ENCODE peak calls at places on chromosomes 11 and 22, in ten cellular contexts. R is fibroblast of lung, Z is neural progenitor cell, I is HCT116, T is PC-9, B is K562, Y is mammary epithelial cell, D is GM23248, G is PC-3, E is H1. K is an unnamed sample. For H3K4me1 and H3K9me3, the result is how much of the 10 kb centered on the place peaks cover.

GRCh38 chr11:10688401-10688800 is 5.2 kb downstream of the IRAG1 start:
- DNase-seq in R (no peak), Z (no peak), I (peak), T (no peak), B (peak), Y (peak), D (no peak), G (peak), E (no peak), K (no peak)

GRCh38 chr11:43687120-43687791 is 6.7 kb downstream of the HSD17B12 start:
- DNase-seq in R (peak), Z (no peak), I (no peak), T (no peak), B (no peak), Y (peak), D (peak), G (peak), E (no peak), K (no peak)

GRCh38 chr11:73520358-73521061 is 77.4 kb downstream of the FAM168A start:
- DNase-seq in R (peak), Z (no peak), I (no peak), T (no peak), B (no peak), Y (no peak), D (no peak), G (no peak), E (no peak), K (peak)

GRCh38 chr11:69040581-69041260 is 8.0 kb upstream of the TPCN2 start:
- DNase-seq in R (peak), Z (no peak), I (no peak), T (no peak), B (peak), Y (no peak), D (peak), G (no peak), E (no peak), K (peak)

GRCh38 chr11:10564692-10565318 is 3.7 kb downstream of the LYVE1 start:
- DNase-seq in R (peak), Z (no peak), I (no peak), T (no peak), B (peak), Y (no peak), D (peak), G (peak), E (no peak), K (peak)

GRCh38 chr22:18108187-18108586 is 2.4 kb upstream of the TUBA8 start:
- DNase-seq in R (no peak), Z (no peak), I (no peak), T (no peak), B (no peak), Y (no peak), D (no peak), G (no peak), E (no peak), K (no peak)

GRCh38 chr11:8693010-8693551 is 10.5 kb downstream of the RPL27A start:
- DNase-seq in R (no peak), Z (no peak), I (no peak), T (no peak), B (no peak), Y (no peak), D (peak), G (no peak), E (no peak), K (no peak)

GRCh38 chr11:9825315-9825714 is 161.4 kb downstream of the SWAP70 start:
- DNase-seq in R (peak), Z (no peak), I (no peak), T (no peak), B (no peak), Y (peak), D (peak), G (peak), E (no peak), K (no peak)

GRCh38 chr11:118238947-118239346 is 13.2 kb downstream of the MPZL3 start:
- DNase-seq in R (no peak), Z (no peak), I (no peak), T (no peak), B (no peak), Y (no peak), D (no peak), G (no peak), E (no peak), K (no peak)

GRCh38 chr11:64753380-64754123 is 6.2 kb downstream of the PYGM start:
- DNase-seq in R (no peak), Z (no peak), I (no peak), T (no peak), B (peak), Y (no peak), D (no peak), G (no peak), E (no peak), K (no peak)

GRCh38 chr11:118200901-118201680 is 23.7 kb downstream of the JAML start:
- DNase-seq in R (no peak), Z (no peak), I (no peak), T (no peak), B (no peak), Y (no peak), D (no peak), G (no peak), E (no peak), K (no peak)

GRCh38 chr22:17910561-17911311 is 113.6 kb downstream of the MICAL3 start:
- DNase-seq in R (peak), Z (peak), I (no peak), T (no peak), B (peak), Y (peak), D (peak), G (peak), E (no peak), K (peak)

GRCh38 chr11:70116386-70117077 is 38.4 kb downstream of the ANO1 start:
- DNase-seq in R (no peak), Z (no peak), I (no peak), T (no peak), B (no peak), Y (no peak), D (no peak), G (no peak), E (no peak), K (no peak)

GRCh38 chr11:35641206-35641885 is 21.2 kb upstream of the TRIM44 start:
- DNase-seq in R (no peak), Z (peak), I (no peak), T (no peak), B (no peak), Y (no peak), D (no peak), G (peak), E (no peak), K (peak)

GRCh38 chr11:68092411-68092810 is 28.8 kb downstream of the CHKA start:
- DNase-seq in R (no peak), Z (no peak), I (no peak), T (no peak), B (no peak), Y (no peak), D (no peak), G (no peak), E (no peak), K (no peak)

GRCh38 chr22:29031236-29031982 is 30.2 kb downstream of the C22orf31 start:
- DNase-seq in R (peak), Z (peak), I (peak), T (peak), B (peak), Y (peak), D (peak), G (peak), E (peak), K (peak)

GRCh38 chr11:73141031-73141308 is 1.1 kb downstream of the FCHSD2 start:
- DNase-seq in R (no peak), Z (no peak), I (no peak), T (no peak), B (peak), Y (peak), D (peak), G (peak), E (no peak), K (no peak)

GRCh38 chr11:30143098-30143705 is 87.6 kb upstream of the FSHB start:
- DNase-seq in R (peak), Z (peak), I (peak), T (peak), B (peak), Y (peak), D (peak), G (peak), E (no peak), K (peak)

GRCh38 chr11:43010042-43010441 is 301.8 kb upstream of the API5 start:
- DNase-seq in R (no peak), Z (no peak), I (no peak), T (no peak), B (no peak), Y (no peak), D (no peak), G (no peak), E (no peak), K (peak)

GRCh38 chr11:114172871-114173444 is 113.4 kb downstream of the ZBTB16 start:
- DNase-seq in R (no peak), Z (no peak), I (no peak), T (no peak), B (no peak), Y (no peak), D (no peak), G (no peak), E (no peak), K (peak)

GRCh38 chr22:36201630-36202312 is at the start of gene APOL4:
- DNase-seq in R (peak), Z (no peak), I (no peak), T (no peak), B (peak), Y (no peak), D (peak), G (no peak), E (no peak), K (peak)

GRCh38 chr11:3370268-3370870 is 8.6 kb downstream of the ZNF195 start:
- DNase-seq in R (no peak), Z (no peak), I (no peak), T (no peak), B (no peak), Y (peak), D (no peak), G (no peak), E (no peak), K (no peak)

GRCh38 chr22:39098026-39098425 is 982 bp downstream of the APOBEC3H start:
- DNase-seq in R (no peak), Z (peak), I (no peak), T (peak), B (no peak), Y (no peak), D (no peak), G (no peak), E (no peak), K (no peak)

GRCh38 chr11:1111545-1112212 is 37.0 kb downstream of the MUC2 start:
- DNase-seq in R (no peak), Z (no peak), I (no peak), T (no peak), B (no peak), Y (no peak), D (no peak), G (no peak), E (no peak), K (no peak)

GRCh38 chr11:47412152-47412746 is 3.9 kb downstream of the SLC39A13 start:
- DNase-seq in R (peak), Z (peak), I (peak), T (peak), B (peak), Y (no peak), D (peak), G (peak), E (no peak), K (peak)

GRCh38 chr22:47659467-47660302 is 897.2 kb downstream of the TBC1D22A start:
- DNase-seq in R (no peak), Z (peak), I (no peak), T (no peak), B (no peak), Y (no peak), D (no peak), G (no peak), E (no peak), K (peak)

GRCh38 chr11:35077709-35078695 is 61.0 kb upstream of the CD44 start:
- DNase-seq in R (no peak), Z (no peak), I (peak), T (peak), B (no peak), Y (peak), D (peak), G (peak), E (no peak), K (peak)

GRCh38 chr11:19345519-19345847 is 104.7 kb upstream of the E2F8 start:
- DNase-seq in R (no peak), Z (peak), I (no peak), T (no peak), B (no peak), Y (no peak), D (peak), G (no peak), E (no peak), K (peak)

GRCh38 chr22:45878051-45878764 is 98.8 kb downstream of the WNT7B start:
- DNase-seq in R (no peak), Z (peak), I (no peak), T (no peak), B (no peak), Y (no peak), D (no peak), G (no peak), E (no peak), K (no peak)
- TF ChIP-seq EZH2 in R (no peak), Z (no peak), I (no peak), T (no peak), B (no peak), Y (no peak), D (no peak), G (no peak), E (no peak), K (no peak)

GRCh38 chr22:46109474-46110003 is 40.8 kb upstream of the PPARA start:
- DNase-seq in R (no peak), Z (no peak), I (no peak), T (no peak), B (no peak), Y (no peak), D (peak), G (no peak), E (no peak), K (no peak)

GRCh38 chr22:46108564-46109473 is 41.5 kb upstream of the PPARA start:
- DNase-seq in R (no peak), Z (peak), I (no peak), T (no peak), B (peak), Y (peak), D (peak), G (peak), E (no peak), K (peak)

GRCh38 chr22:46107089-46107664 is 43.1 kb upstream of the PPARA start:
- DNase-seq in R (no peak), Z (no peak), I (no peak), T (no peak), B (no peak), Y (peak), D (peak), G (no peak), E (no peak), K (no peak)

GRCh38 chr22:46106279-46107022 is 43.9 kb upstream of the PPARA start:
- DNase-seq in R (no peak), Z (no peak), I (no peak), T (no peak), B (no peak), Y (no peak), D (no peak), G (no peak), E (no peak), K (no peak)

GRCh38 chr22:46107753-46108563 is 42.4 kb upstream of the PPARA start:
- DNase-seq in R (no peak), Z (no peak), I (no peak), T (no peak), B (no peak), Y (peak), D (peak), G (no peak), E (no peak), K (no peak)
- H3K4me1 ChIP-seq in R (half or more), Z (under half), I (half or more), T (under half), B (half or more), Y (half or more), D (under half), G (under half), E (under half), K (under half)

GRCh38 chr11:127888396-127888795 is 699.0 kb downstream of the ETS1 start:
- DNase-seq in R (no peak), Z (no peak), I (no peak), T (no peak), B (no peak), Y (no peak), D (no peak), G (no peak), E (no peak), K (no peak)
- H3K9me3 ChIP-seq in R (under half), Z (under half), I (under half), T (under half), B (under half), Y (under half), D (under half), G (under half), E (under half), K (under half)

DNA sequence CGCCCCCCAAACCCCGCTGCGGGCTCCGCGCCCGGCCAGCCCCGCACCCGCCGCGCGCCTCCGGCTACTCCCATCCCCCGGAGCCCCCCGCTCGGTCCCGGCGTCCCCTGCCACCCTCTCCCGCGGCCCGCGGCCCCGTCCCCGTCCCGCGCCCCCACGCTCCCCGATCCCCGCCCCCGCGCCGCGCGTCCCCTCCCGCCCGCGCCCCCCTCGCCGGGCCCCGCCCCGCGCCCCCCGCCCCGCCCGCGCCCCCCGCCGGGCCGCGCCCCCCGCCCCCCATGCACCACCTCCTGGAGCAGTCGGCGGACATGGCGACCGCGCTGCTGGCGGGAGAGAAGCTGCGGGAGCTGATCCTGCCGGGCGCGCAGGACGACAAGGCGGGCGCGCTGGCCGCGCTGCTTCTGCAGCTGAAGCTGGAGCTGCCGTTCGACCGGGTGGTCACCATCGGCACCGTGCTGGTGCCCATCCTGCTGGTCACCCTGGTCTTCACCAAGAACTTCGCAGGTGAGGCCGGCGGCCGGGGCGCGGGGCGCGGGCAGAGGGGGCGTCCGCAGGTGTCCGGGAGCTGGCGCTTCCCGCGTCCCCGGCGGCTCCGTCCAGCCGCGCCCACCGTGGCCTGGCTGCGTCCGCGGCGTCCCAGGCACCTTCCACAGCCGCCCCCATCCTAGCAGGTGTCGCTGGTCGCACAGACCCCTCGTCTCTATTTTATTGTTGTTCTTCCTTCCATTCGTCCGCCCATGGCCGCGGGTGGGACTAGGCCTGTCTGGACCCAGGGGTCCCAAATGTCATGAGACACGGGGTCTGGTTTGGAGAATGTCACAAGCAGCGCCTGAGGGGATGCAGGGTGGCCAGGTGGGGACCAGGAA is at the start of gene PANX2:
- DNase-seq in R (no peak), Z (peak), I (no peak), T (no peak), B (no peak), Y (no peak), D (peak), G (no peak), E (no peak), K (no peak)
- TF ChIP-seq EZH2 in R (peak), Z (peak), I (no peak), T (no peak), B (no peak), Y (no peak), D (no peak), G (no peak), E (peak), K (no peak)

DNA sequence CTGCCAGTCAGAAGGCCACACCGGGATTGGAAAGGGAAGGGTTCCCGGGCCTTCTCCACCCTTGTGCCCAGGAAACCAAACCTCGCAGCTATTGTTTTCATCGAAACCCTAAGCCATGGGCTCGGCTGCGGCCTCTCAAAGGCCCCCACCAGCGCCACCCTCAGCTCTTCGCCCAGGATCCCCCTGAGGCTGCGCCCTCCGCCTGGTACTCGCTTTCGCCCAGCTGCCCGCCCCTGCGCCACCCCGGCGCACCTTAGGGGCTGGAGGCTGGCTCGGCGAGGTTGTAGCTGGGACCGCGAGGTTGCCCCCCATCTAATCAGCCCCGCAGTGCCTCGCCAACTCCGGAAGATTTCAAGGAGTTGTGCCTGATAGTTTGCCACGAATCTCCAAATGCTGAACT is 49.0 kb downstream of the FZD4 start:
- DNase-seq in R (no peak), Z (no peak), I (no peak), T (no peak), B (no peak), Y (no peak), D (no peak), G (no peak), E (no peak), K (no peak)
- H3K4me1 ChIP-seq in R (under half), Z (under half), I (under half), T (under half), B (under half), Y (under half), D (under half), G (under half), E (under half), K (under half)

GRCh38 chr11:61377461-61378160 is 14.8 kb upstream of the TMEM216 start:
- DNase-seq in R (peak), Z (no peak), I (no peak), T (no peak), B (no peak), Y (no peak), D (peak), G (no peak), E (no peak), K (no peak)

GRCh38 chr11:61370349-61371005 is 8.3 kb downstream of the TMEM138 start:
- DNase-seq in R (no peak), Z (no peak), I (no peak), T (no peak), B (no peak), Y (no peak), D (no peak), G (no peak), E (no peak), K (no peak)

GRCh38 chr11:61369372-61370348 is 7.5 kb downstream of the TMEM138 start:
- DNase-seq in R (peak), Z (no peak), I (no peak), T (no peak), B (no peak), Y (peak), D (peak), G (no peak), E (no peak), K (no peak)

GRCh38 chr11:61375709-61376108 is 13.5 kb downstream of the TMEM138 start:
- DNase-seq in R (no peak), Z (no peak), I (no peak), T (no peak), B (no peak), Y (no peak), D (no peak), G (no peak), E (no peak), K (no peak)

GRCh38 chr11:61372659-61373058 is 10.5 kb downstream of the TMEM138 start:
- DNase-seq in R (no peak), Z (no peak), I (no peak), T (no peak), B (no peak), Y (no peak), D (no peak), G (no peak), E (no peak), K (no peak)
- H3K9me3 ChIP-seq in R (under half), Z (under half), I (under half), T (under half), B (under half), Y (under half), D (under half), G (under half), E (under half), K (under half)

GRCh38 chr22:41201146-41201545 is 4.0 kb upstream of the L3MBTL2 start:
- DNase-seq in R (no peak), Z (no peak), I (no peak), T (peak), B (no peak), Y (no peak), D (no peak), G (no peak), E (no peak), K (no peak)

GRCh38 chr22:41203118-41203517 is 2.0 kb upstream of the L3MBTL2 start:
- DNase-seq in R (no peak), Z (no peak), I (no peak), T (no peak), B (no peak), Y (no peak), D (no peak), G (no peak), E (no peak), K (no peak)

GRCh38 chr22:41197046-41197807 is 7.9 kb upstream of the L3MBTL2 start:
- DNase-seq in R (peak), Z (peak), I (no peak), T (peak), B (peak), Y (peak), D (peak), G (peak), E (no peak), K (peak)

GRCh38 chr22:41193829-41194228 is 11.3 kb upstream of the L3MBTL2 start:
- DNase-seq in R (no peak), Z (no peak), I (no peak), T (no peak), B (no peak), Y (no peak), D (no peak), G (no peak), E (no peak), K (no peak)

GRCh38 chr22:41197808-41198585 is 7.1 kb upstream of the L3MBTL2 start:
- DNase-seq in R (no peak), Z (peak), I (no peak), T (peak), B (peak), Y (no peak), D (peak), G (peak), E (no peak), K (peak)
- TF ChIP-seq EZH2 in R (no peak), Z (no peak), I (no peak), T (no peak), B (no peak), Y (no peak), D (no peak), G (no peak), E (no peak), K (no peak)

GRCh38 chr22:16828876-16829275 is 3.7 kb upstream of the XKR3 start:
- DNase-seq in R (no peak), Z (no peak), I (no peak), T (no peak), B (no peak), Y (no peak), D (no peak), G (no peak), E (no peak), K (no peak)

GRCh38 chr22:16827506-16827905 is 2.3 kb upstream of the XKR3 start:
- DNase-seq in R (no peak), Z (no peak), I (no peak), T (no peak), B (no peak), Y (no peak), D (peak), G (no peak), E (no peak), K (no peak)

GRCh38 chr22:16824718-16825687 is at the start of gene XKR3:
- DNase-seq in R (no peak), Z (no peak), I (no peak), T (no peak), B (peak), Y (no peak), D (peak), G (peak), E (no peak), K (no peak)

GRCh38 chr22:16829985-16830384 is 4.8 kb upstream of the XKR3 start:
- DNase-seq in R (no peak), Z (no peak), I (no peak), T (no peak), B (no peak), Y (no peak), D (no peak), G (no peak), E (no peak), K (no peak)
- H3K4me1 ChIP-seq in R (under half), Z (under half), I (under half), T (under half), B (under half), Y (under half), D (under half), G (under half), E (under half), K (under half)

K was measured in A673.